ENCODE peak calls at places on chromosomes 13 and 19, in five cellular contexts. One of them, this sample, is unnamed.

GRCh38 chr13:89163081-89163480 is 1491.9 kb downstream of the SLITRK5 start:
- DNase-seq in NCI-H1694: peak; percentile 50
- DNase-seq in RKO: no peak
- DNase-seq in AG04450: no peak
- DNase-seq in cardiac fibroblast: no peak
- DNase-seq in this sample: no peak

GRCh38 chr13:34257980-34258379 is 440.0 kb downstream of the RFC3 start:
- DNase-seq in NCI-H1694: no peak
- DNase-seq in RKO: no peak
- DNase-seq in AG04450: no peak
- DNase-seq in cardiac fibroblast: no peak
- DNase-seq in this sample: no peak

GRCh38 chr13:46171223-46171622 is 10.8 kb downstream of the LCP1 start:
- DNase-seq in NCI-H1694: no peak
- DNase-seq in RKO: no peak
- DNase-seq in AG04450: no peak
- DNase-seq in cardiac fibroblast: no peak
- DNase-seq in this sample: no peak

GRCh38 chr19:46787331-46788100 is 878 bp downstream of the SLC1A5 start:
- DNase-seq in NCI-H1694: no peak
- DNase-seq in RKO: peak; percentile 76
- DNase-seq in AG04450: no peak
- DNase-seq in cardiac fibroblast: peak; percentile 74
- DNase-seq in this sample: peak; percentile 36

GRCh38 chr19:33464733-33465115 is 56.9 kb downstream of the PEPD start:
- DNase-seq in NCI-H1694: no peak
- DNase-seq in RKO: no peak
- DNase-seq in AG04450: no peak
- DNase-seq in cardiac fibroblast: no peak
- DNase-seq in this sample: no peak

GRCh38 chr19:11452814-11453335 is 17.4 kb downstream of the PRKCSH start:
- DNase-seq in NCI-H1694: no peak
- DNase-seq in RKO: no peak
- DNase-seq in AG04450: no peak
- DNase-seq in cardiac fibroblast: no peak
- DNase-seq in this sample: no peak

GRCh38 chr13:91398413-91399188 is at the start of gene GPC5:
- DNase-seq in NCI-H1694: no peak
- DNase-seq in RKO: no peak
- DNase-seq in AG04450: no peak
- DNase-seq in cardiac fibroblast: peak; percentile 54
- DNase-seq in this sample: no peak

GRCh38 chr13:94305934-94306333 is 173.5 kb downstream of the DCT start:
- DNase-seq in NCI-H1694: no peak
- DNase-seq in RKO: peak; percentile 46
- DNase-seq in AG04450: no peak
- DNase-seq in cardiac fibroblast: peak; percentile 52
- DNase-seq in this sample: no peak

GRCh38 chr13:113959198-113959597 is 14.7 kb downstream of the C13orf46 start:
- DNase-seq in NCI-H1694: no peak
- DNase-seq in RKO: no peak
- DNase-seq in AG04450: no peak
- DNase-seq in cardiac fibroblast: peak; percentile 48
- DNase-seq in this sample: no peak

GRCh38 chr19:18160441-18160791 is 7.5 kb downstream of the PIK3R2 start:
- DNase-seq in NCI-H1694: no peak
- DNase-seq in RKO: peak; percentile 50
- DNase-seq in AG04450: no peak
- DNase-seq in cardiac fibroblast: no peak
- DNase-seq in this sample: no peak